ENCODE peak calls at places on chromosomes 16 and 17, in six cellular contexts. Z is sigmoid colon, H is psoas muscle, L is GM23248, T is stomach, N is mesendoderm. G is an unnamed sample.

GRCh38 chr17:37118738-37119137 is 170.0 kb downstream of the AATF start:
- DNase-seq in Z (no peak), H (no peak), L (no peak), T (no peak), N (no peak), G (no peak)

GRCh38 chr17:17849147-17849820 is 12.5 kb upstream of the SREBF1 start:
- DNase-seq in Z (peak; percentile 83), H (peak; percentile 79), L (peak; percentile 81), T (peak; percentile 62), N (no peak), G (peak; percentile 58)

GRCh38 chr17:12996941-12997340 is 20.9 kb downstream of the ELAC2 start:
- DNase-seq in Z (no peak), H (no peak), L (no peak), T (no peak), N (no peak), G (no peak)

GRCh38 chr17:32569171-32570080 is 82.6 kb downstream of the CDK5R1 start:
- DNase-seq in Z (no peak), H (no peak), L (peak; percentile 78), T (no peak), N (peak; percentile 73), G (no peak)

GRCh38 chr16:72876221-72876620 is 171.7 kb downstream of the ZFHX3 start:
- DNase-seq in Z (peak; percentile 86), H (peak; percentile 82), L (no peak), T (peak; percentile 32), N (no peak), G (no peak)

GRCh38 chr17:35942588-35943186 is 826 bp downstream of the LYZL6 start:
- DNase-seq in Z (no peak), H (no peak), L (no peak), T (no peak), N (peak; percentile 72), G (no peak)

GRCh38 chr16:22320572-22321339 is 23.5 kb downstream of the POLR3E start:
- DNase-seq in Z (no peak), H (no peak), L (no peak), T (no peak), N (no peak), G (no peak)

GRCh38 chr16:30527635-30528178 is 1.3 kb upstream of the ZNF768 start:
- DNase-seq in Z (no peak), H (peak; percentile 40), L (peak; percentile 50), T (peak; percentile 36), N (no peak), G (no peak)

GRCh38 chr17:78624461-78625216 is 47.4 kb upstream of the DNAH17 start:
- DNase-seq in Z (no peak), H (no peak), L (no peak), T (no peak), N (no peak), G (no peak)

GRCh38 chr16:73878616-73879015 is 418.0 kb upstream of the PSMD7 start:
- DNase-seq in Z (no peak), H (no peak), L (peak; percentile 73), T (no peak), N (peak; percentile 74), G (no peak)

GRCh38 chr17:3893003-3893719 is at the start of gene CAMKK1:
- DNase-seq in Z (peak; percentile 95), H (peak; percentile 94), L (peak; percentile 95), T (peak; percentile 91), N (peak; percentile 95), G (peak; percentile 71)

GRCh38 chr17:34859652-34860051 is 101.6 kb downstream of the CCT6B start:
- DNase-seq in Z (no peak), H (no peak), L (no peak), T (no peak), N (no peak), G (no peak)

GRCh38 chr17:37562016-37562745 is 47.0 kb downstream of the SYNRG start:
- DNase-seq in Z (no peak), H (no peak), L (no peak), T (no peak), N (peak; percentile 6), G (no peak)

GRCh38 chr16:53865492-53865863 is 161.5 kb downstream of the FTO start:
- DNase-seq in Z (no peak), H (no peak), L (peak; percentile 71), T (no peak), N (peak; percentile 85), G (no peak)

GRCh38 chr17:78137392-78138203 is 7.0 kb downstream of the TMC8 start:
- DNase-seq in Z (no peak), H (no peak), L (no peak), T (no peak), N (peak; percentile 51), G (no peak)

GRCh38 chr17:49505854-49506253 is 10.8 kb downstream of the NGFR start:
- DNase-seq in Z (no peak), H (peak; percentile 22), L (no peak), T (no peak), N (no peak), G (no peak)

GRCh38 chr17:13495423-13495822 is 106.3 kb downstream of the HS3ST3A1 start:
- DNase-seq in Z (no peak), H (no peak), L (no peak), T (no peak), N (no peak), G (no peak)

GRCh38 chr17:21345236-21345635 is 30.9 kb upstream of the KCNJ12 start:
- DNase-seq in Z (no peak), H (peak; percentile 32), L (no peak), T (no peak), N (no peak), G (no peak)

GRCh38 chr17:72439893-72440502 is 319.2 kb downstream of the SOX9 start:
- DNase-seq in Z (no peak), H (no peak), L (no peak), T (no peak), N (no peak), G (no peak)
- H3K27ac ChIP-seq in Z (no peak overlapping the region), H (no peak overlapping the region), L (no peak overlapping the region), T (no peak overlapping the region), N (no peak overlapping the region), G (no peak overlapping the region)

GRCh38 chr16:57277586-57277985 is 6.9 kb downstream of the PLLP start:
- DNase-seq in Z (peak; percentile 34), H (no peak), L (peak; percentile 66), T (no peak), N (no peak), G (no peak)
- H3K27ac ChIP-seq in Z (no peak overlapping the region), H (no peak overlapping the region), L (no peak overlapping the region), T (peak overlapping the region; percentile 9), N (no peak overlapping the region), G (peak overlapping the region; percentile 98)

GRCh38 chr17:80742091-80742490 is 197.5 kb downstream of the RPTOR start:
- DNase-seq in Z (no peak), H (no peak), L (no peak), T (no peak), N (peak; percentile 57), G (no peak)

GRCh38 chr17:80738406-80738805 is 193.8 kb downstream of the RPTOR start:
- DNase-seq in Z (no peak), H (no peak), L (no peak), T (no peak), N (no peak), G (no peak)

GRCh38 chr17:80738020-80738380 is 193.4 kb downstream of the RPTOR start:
- DNase-seq in Z (no peak), H (no peak), L (no peak), T (no peak), N (no peak), G (no peak)

GRCh38 chr17:80738987-80739730 is 194.5 kb downstream of the RPTOR start:
- DNase-seq in Z (no peak), H (no peak), L (no peak), T (no peak), N (no peak), G (no peak)

GRCh38 chr17:80737106-80738019 is 192.7 kb downstream of the RPTOR start:
- DNase-seq in Z (no peak), H (no peak), L (no peak), T (no peak), N (no peak), G (no peak)
- H3K27ac ChIP-seq in Z (no peak overlapping the region), H (no peak overlapping the region), L (no peak overlapping the region), T (peak overlapping the region; percentile 57), N (no peak overlapping the region), G (no peak overlapping the region)

DNA sequence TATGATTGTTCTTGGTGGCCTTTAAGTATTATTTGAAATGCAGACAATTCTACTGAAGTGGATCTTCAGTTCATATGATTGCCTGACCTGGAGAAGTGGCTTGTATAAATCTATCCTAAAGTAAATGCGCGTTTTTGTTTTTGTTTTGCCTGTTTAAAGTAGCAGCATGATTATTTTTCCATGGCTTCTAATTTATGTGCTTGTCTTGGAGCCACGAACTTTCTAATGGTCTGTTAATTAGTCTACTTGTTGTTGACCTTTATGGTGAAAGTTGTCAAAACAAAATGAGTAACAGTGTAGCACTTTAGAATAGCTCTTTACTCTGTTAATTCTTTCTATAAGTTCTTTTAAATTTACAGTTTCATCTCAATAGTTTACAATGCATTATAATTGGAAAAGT is 1.7 kb downstream of the PRKAR1A start:
- DNase-seq in Z (no peak), H (no peak), L (no peak), T (no peak), N (no peak), G (no peak)
- H3K27ac ChIP-seq in Z (peak overlapping the region; percentile 97), H (peak overlapping the region; percentile 98), L (peak overlapping the region; percentile 95), T (peak overlapping the region; percentile 99), N (no peak overlapping the region), G (peak overlapping the region; percentile 99)

GRCh38 chr16:68227183-68227793 is 8.6 kb downstream of the ESRP2 start:
- DNase-seq in Z (peak; percentile 36), H (no peak), L (no peak), T (peak; percentile 19), N (no peak), G (no peak)
- H3K27ac ChIP-seq in Z (no peak overlapping the region), H (peak overlapping the region; percentile 80), L (no peak overlapping the region), T (peak overlapping the region; percentile 48), N (no peak overlapping the region), G (no peak overlapping the region)

DNA sequence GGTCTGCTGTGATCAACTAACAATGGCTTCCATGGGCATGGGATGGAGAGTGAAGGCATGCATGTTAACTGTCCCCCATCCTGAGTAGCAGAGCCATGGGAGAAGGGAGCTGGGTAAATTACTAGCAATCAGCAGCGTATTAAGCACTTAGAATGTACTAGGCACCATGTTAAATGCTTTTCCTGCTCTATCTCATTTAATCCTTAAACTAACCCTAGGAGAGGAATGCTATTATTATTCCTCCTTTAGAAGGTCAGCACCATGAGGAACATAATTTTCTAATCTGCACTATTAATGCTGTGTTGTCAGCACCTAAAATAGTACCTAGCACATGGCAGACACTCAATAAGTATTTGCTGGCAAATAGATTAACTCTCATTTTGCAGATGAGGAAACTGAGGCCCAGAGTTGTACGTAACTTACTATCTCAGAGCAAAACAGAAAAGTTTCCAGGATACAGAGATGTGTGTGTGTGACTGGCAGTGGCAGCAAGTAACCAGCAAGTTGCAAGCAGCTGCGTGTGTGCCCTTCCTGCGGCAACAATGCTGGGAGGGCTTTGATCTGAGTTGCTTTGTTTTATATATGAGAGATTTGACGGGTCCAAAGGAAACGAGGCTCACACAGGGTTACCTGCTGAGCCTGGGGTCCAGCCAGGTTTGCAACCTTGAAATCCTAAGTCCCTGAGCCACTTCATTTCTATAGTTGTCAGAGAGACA is 6.5 kb upstream of the KLHL36 start:
- DNase-seq in Z (no peak), H (no peak), L (no peak), T (no peak), N (no peak), G (no peak)
- H3K27ac ChIP-seq in Z (no peak overlapping the region), H (no peak overlapping the region), L (no peak overlapping the region), T (peak overlapping the region; percentile 40), N (no peak overlapping the region), G (no peak overlapping the region)

G was measured in substantia nigra.